ENCODE peak calls at places on chromosomes 3 and 15, in eight cellular contexts. Y, C, O, L, G, B, F and Q are unnamed samples. For H3K27me3, the result is how much of the 10 kb centered on the place peaks cover.

GRCh38 chr3:18236726-18237125 is 188.4 kb downstream of the SATB1 start:
- DNase-seq in Y (no peak), C (no peak), O (no peak), L (no peak), G (no peak), B (no peak), F (no peak), Q (no peak)

GRCh38 chr3:187186801-187187421 is 10.4 kb upstream of the RTP1 start:
- DNase-seq in Y (peak), C (peak), O (peak), L (peak), G (peak), B (peak), F (no peak), Q (peak)

GRCh38 chr3:189324538-189325138 is 152.9 kb downstream of the TPRG1 start:
- DNase-seq in Y (peak), C (peak), O (no peak), L (no peak), G (peak), B (peak), F (no peak), Q (peak)

GRCh38 chr3:187210555-187211327 is 13.5 kb downstream of the RTP1 start:
- DNase-seq in Y (no peak), C (no peak), O (peak), L (no peak), G (no peak), B (no peak), F (no peak), Q (no peak)

GRCh38 chr3:47581422-47581821 is 2.8 kb upstream of the CSPG5 start:
- DNase-seq in Y (no peak), C (peak), O (no peak), L (no peak), G (no peak), B (no peak), F (peak), Q (peak)

GRCh38 chr3:136380530-136380929 is 130.4 kb downstream of the PCCB start:
- DNase-seq in Y (no peak), C (no peak), O (no peak), L (no peak), G (no peak), B (peak), F (no peak), Q (no peak)

GRCh38 chr15:33158359-33158758 is 36.2 kb downstream of the FMN1 start:
- DNase-seq in Y (no peak), C (no peak), O (no peak), L (no peak), G (no peak), B (no peak), F (no peak), Q (no peak)

GRCh38 chr3:13018039-13018431 is 55.2 kb downstream of the IQSEC1 start:
- DNase-seq in Y (no peak), C (no peak), O (peak), L (no peak), G (no peak), B (no peak), F (no peak), Q (peak)

GRCh38 chr3:18732474-18732873 is 307.3 kb upstream of the SATB1 start:
- DNase-seq in Y (no peak), C (no peak), O (no peak), L (no peak), G (no peak), B (peak), F (no peak), Q (no peak)

GRCh38 chr15:35958936-35959335 is 413.0 kb upstream of the DPH6 start:
- DNase-seq in Y (no peak), C (no peak), O (no peak), L (no peak), G (no peak), B (no peak), F (no peak), Q (no peak)

GRCh38 chr3:112407214-112407887 is 74.4 kb downstream of the CD200 start:
- DNase-seq in Y (no peak), C (no peak), O (no peak), L (no peak), G (no peak), B (no peak), F (no peak), Q (no peak)

GRCh38 chr15:60913901-60914300 is 315.2 kb downstream of the RORA start:
- DNase-seq in Y (no peak), C (no peak), O (no peak), L (no peak), G (peak), B (no peak), F (no peak), Q (no peak)

GRCh38 chr3:140134231-140134630 is 199.2 kb downstream of the CLSTN2 start:
- DNase-seq in Y (no peak), C (no peak), O (no peak), L (no peak), G (no peak), B (no peak), F (no peak), Q (no peak)

GRCh38 chr3:50444213-50444612 is 59.2 kb downstream of the CACNA2D2 start:
- DNase-seq in Y (no peak), C (no peak), O (no peak), L (no peak), G (no peak), B (no peak), F (no peak), Q (no peak)

GRCh38 chr3:111582114-111582461 is 13.1 kb downstream of the ZBED2 start:
- DNase-seq in Y (peak), C (no peak), O (no peak), L (no peak), G (no peak), B (peak), F (no peak), Q (peak)

GRCh38 chr3:177835917-177836316 is 638.6 kb upstream of the TBL1XR1 start:
- DNase-seq in Y (peak), C (no peak), O (no peak), L (no peak), G (no peak), B (peak), F (no peak), Q (no peak)

GRCh38 chr15:62163847-62164499 is 1.1 kb downstream of the C2CD4B start:
- DNase-seq in Y (no peak), C (peak), O (peak), L (no peak), G (no peak), B (no peak), F (no peak), Q (no peak)

DNA sequence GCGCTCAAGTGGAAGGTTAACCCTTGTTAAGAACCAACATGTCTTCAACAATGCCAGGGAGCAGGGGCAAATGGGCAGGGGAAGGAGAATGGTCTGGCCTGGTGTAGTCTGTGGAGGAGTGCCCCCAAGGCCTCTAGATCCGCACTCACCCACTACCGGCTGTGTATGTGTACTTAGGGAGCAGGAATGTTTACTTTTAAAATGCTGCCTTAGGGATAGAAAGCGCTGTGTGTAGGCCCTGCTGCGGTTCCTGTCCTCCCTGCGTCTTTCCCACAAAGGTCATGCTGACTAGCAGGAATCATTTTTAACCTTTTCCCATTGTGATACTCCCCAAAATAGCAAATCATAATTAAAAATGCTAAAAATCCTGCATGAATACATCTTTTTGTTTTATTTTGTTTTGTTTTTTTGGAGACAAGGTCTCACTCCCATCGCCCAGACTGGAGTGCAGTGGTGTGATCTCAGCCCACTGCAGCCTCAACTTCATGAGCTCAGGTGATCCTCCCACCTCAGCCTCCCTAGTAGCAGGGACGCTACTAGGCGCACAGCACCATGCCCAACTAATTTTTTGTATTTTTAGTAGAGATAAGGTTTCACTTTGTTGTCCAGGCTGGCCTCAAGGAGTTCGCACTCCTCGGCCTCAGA is 35.9 kb upstream of the CEMIP start:
- DNase-seq in Y (no peak), C (no peak), O (no peak), L (no peak), G (peak), B (no peak), F (no peak), Q (no peak)
- H3K27ac ChIP-seq in Y (peak), C (no peak), O (peak), L (no peak), G (peak), B (no peak), F (no peak), Q (no peak)

GRCh38 chr3:66642015-66642414 is 141.2 kb upstream of the LRIG1 start:
- DNase-seq in Y (no peak), C (no peak), O (no peak), L (no peak), G (no peak), B (no peak), F (no peak), Q (no peak)

GRCh38 chr3:66633982-66634381 is 133.2 kb upstream of the LRIG1 start:
- DNase-seq in Y (no peak), C (no peak), O (no peak), L (no peak), G (no peak), B (no peak), F (no peak), Q (no peak)

GRCh38 chr3:66639794-66640356 is 139.1 kb upstream of the LRIG1 start:
- DNase-seq in Y (no peak), C (no peak), O (no peak), L (no peak), G (no peak), B (no peak), F (no peak), Q (no peak)

GRCh38 chr3:66642484-66642883 is 141.7 kb upstream of the LRIG1 start:
- DNase-seq in Y (no peak), C (no peak), O (no peak), L (no peak), G (no peak), B (no peak), F (no peak), Q (no peak)

DNA sequence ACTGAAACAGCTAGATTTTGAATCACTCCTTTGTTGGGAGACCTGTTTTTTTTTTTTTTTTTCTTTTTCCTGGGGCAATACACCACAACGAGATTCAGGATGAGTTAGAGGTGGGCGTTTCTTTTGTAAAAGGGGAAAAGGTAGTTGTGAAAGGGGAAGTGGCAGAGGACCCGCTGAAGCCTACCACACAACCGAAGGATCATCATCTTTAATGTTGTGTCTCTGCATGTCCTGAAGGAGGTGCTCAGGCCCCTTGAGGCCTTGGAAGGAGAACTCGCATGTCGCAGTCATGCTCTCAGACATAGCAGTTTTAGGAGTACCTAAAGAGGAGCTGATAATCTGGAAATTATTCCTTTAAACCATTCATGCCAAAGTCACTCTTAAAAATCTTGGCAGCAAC is 137.9 kb upstream of the LRIG1 start:
- DNase-seq in Y (no peak), C (no peak), O (no peak), L (no peak), G (no peak), B (peak), F (no peak), Q (peak)
- TF ChIP-seq CTCF in Y (peak), C (no peak), O (peak), L (no peak), G (no peak), B (peak), F (no peak), Q (no peak)

GRCh38 chr15:77852241-77853007 is 219.7 kb upstream of the LINGO1 start:
- DNase-seq in Y (no peak), C (no peak), O (peak), L (no peak), G (no peak), B (no peak), F (no peak), Q (no peak)

GRCh38 chr15:77853008-77853328 is 220.3 kb upstream of the LINGO1 start:
- DNase-seq in Y (no peak), C (no peak), O (no peak), L (no peak), G (no peak), B (no peak), F (no peak), Q (no peak)

GRCh38 chr15:77853910-77854309 is 221.2 kb upstream of the LINGO1 start:
- DNase-seq in Y (no peak), C (no peak), O (no peak), L (no peak), G (no peak), B (no peak), F (no peak), Q (no peak)

GRCh38 chr15:77851696-77852095 is 219.0 kb upstream of the LINGO1 start:
- DNase-seq in Y (no peak), C (no peak), O (peak), L (no peak), G (no peak), B (no peak), F (no peak), Q (peak)

DNA sequence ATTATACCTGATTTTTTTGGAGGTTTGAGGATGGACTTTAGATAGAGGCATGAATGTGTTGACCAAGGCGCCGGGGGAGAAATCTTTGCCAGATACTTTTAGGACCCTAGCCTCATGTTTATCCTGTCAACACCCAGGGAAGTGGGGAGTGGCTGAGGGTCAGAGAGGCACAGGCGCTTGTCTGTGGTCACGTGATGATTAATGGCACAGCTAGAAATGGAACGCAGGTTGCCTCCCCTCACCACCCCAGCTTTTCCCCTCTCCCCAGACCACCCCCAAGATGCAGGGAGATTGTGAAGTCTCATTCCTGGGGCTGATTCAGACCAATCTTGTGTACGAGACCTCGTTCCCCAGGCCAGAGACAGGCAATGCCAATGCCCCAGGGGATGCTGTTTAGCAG is 218.4 kb upstream of the LINGO1 start:
- DNase-seq in Y (no peak), C (no peak), O (peak), L (no peak), G (no peak), B (no peak), F (no peak), Q (no peak)
- H3K27me3 ChIP-seq in Y (under half), C (under half), O (under half), L (under half), G (under half), B (under half), F (under half), Q (under half)

GRCh38 chr15:55401786-55402246 is 6.3 kb downstream of the CCPG1 start:
- DNase-seq in Y (no peak), C (no peak), O (no peak), L (no peak), G (no peak), B (no peak), F (no peak), Q (no peak)
- H3K27ac ChIP-seq in Y (no peak), C (no peak), O (no peak), L (no peak), G (no peak), B (no peak), F (no peak), Q (no peak)

DNA sequence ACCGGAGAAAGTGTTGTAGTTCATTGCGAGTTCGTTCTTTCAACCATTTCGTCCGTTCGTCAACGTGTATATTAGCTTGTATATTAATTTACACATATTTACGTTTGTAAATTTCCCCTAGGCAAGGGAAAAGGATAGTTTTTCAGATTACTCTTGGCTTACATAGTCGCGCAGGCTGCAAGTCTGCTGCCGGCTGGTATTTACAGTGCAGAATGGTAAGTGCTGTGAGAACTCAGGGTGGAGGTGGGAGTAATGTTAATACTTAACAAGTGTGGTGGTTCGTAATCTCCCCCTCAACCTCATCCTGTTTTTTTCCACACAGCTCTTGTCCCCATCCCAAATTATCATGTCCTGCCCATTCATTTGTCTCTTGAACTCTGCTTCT is 752 bp downstream of the FAM98B start:
- DNase-seq in Y (no peak), C (no peak), O (no peak), L (no peak), G (no peak), B (no peak), F (no peak), Q (no peak)
- TF ChIP-seq CTCF in Y (no peak), C (no peak), O (no peak), L (no peak), G (no peak), B (no peak), F (no peak), Q (no peak)

DNA sequence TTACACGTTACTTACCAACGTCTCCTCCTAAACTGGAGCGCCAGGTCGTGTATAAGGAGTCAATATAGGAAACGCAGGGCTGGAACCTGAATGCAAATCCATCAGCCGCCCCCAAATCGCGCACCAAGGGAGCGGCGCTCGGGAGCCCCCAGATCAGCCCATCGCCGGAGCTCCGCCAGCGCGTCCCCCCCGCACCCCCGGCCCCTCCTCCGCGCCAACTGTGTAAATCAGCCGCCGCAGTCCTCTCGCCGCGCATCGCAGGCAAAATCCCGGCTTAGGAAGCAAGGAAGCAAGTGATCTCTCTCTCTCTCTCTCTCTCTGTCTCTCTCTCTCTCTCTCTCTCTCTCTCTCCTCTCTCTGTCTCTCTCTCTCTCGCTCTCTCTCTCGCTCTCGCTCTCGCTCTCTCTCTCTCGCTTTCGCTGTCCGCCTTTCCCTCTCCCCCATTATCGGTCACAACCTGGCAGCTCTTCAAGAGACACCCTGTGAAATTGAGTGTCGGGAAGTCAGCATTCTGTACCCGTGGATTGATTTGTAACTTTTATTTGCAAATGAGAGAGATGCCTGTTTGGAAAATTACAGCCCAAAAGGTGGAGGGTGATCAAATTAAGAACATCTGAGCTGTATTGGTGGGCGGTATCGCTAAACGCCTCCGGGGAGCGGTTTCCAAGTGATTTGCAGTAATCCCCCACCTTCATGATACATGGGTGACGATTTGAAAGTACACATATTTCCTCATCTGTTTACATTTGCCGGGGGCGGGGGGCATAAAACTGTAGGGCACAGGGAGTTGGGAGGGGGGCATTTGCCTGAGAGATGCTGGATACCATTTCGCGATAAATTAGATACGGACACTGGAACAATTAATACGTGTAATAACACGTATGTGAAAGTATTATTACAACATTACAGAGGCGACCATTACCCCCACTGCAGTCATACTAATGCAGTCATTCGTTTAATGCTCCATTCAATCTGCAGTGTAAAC is 685 bp upstream of the SLITRK3 start:
- DNase-seq in Y (no peak), C (no peak), O (peak), L (peak), G (no peak), B (no peak), F (no peak), Q (peak)
- H3K27me3 ChIP-seq in Y (under half), C (under half), O (half or more), L (under half), G (under half), B (under half), F (under half), Q (under half)

GRCh38 chr15:69906256-69907185 is 191.2 kb downstream of the TLE3 start:
- DNase-seq in Y (no peak), C (no peak), O (no peak), L (no peak), G (no peak), B (no peak), F (no peak), Q (no peak)
- H3K27ac ChIP-seq in Y (no peak), C (no peak), O (no peak), L (no peak), G (no peak), B (no peak), F (no peak), Q (no peak)

GRCh38 chr3:143352850-143353550 is 233.4 kb downstream of the CHST2 start:
- DNase-seq in Y (no peak), C (no peak), O (peak), L (no peak), G (no peak), B (no peak), F (no peak), Q (no peak)

GRCh38 chr3:143352031-143352623 is 232.6 kb downstream of the CHST2 start:
- DNase-seq in Y (no peak), C (no peak), O (no peak), L (no peak), G (no peak), B (no peak), F (no peak), Q (no peak)

GRCh38 chr3:143349455-143349854 is 229.9 kb downstream of the CHST2 start:
- DNase-seq in Y (no peak), C (no peak), O (no peak), L (no peak), G (no peak), B (no peak), F (no peak), Q (no peak)

GRCh38 chr3:143344516-143345165 is 225.1 kb downstream of the CHST2 start:
- DNase-seq in Y (no peak), C (no peak), O (no peak), L (no peak), G (no peak), B (no peak), F (no peak), Q (no peak)

GRCh38 chr3:143348486-143349327 is 229.1 kb downstream of the CHST2 start:
- DNase-seq in Y (no peak), C (no peak), O (no peak), L (no peak), G (no peak), B (no peak), F (no peak), Q (peak)
- TF ChIP-seq CTCF in Y (peak), C (no peak), O (peak), L (no peak), G (no peak), B (no peak), F (no peak), Q (no peak)